ENCODE peak calls at places on chromosomes 2 and 18, in nine cellular contexts. V is kidney; A is activated T-cell treated with anti-CD3 and anti-CD28 coated beads, Interleukin-2, amount 50 U/mL, for 72 hours; R is CD8-positive, alpha-beta memory T cell; B is stimulated activated naive B cell treated with anti-CD40 and anti-IgM and Interleukin-4, amounts not matched to agents 10 μg/mL and 1 μg/mL and 100 μg/mL, for 72 hours; W is nephron progenitor cell; H is H4; J is kidney tubule cell; N is type B pancreatic cell. D is an unnamed sample.

GRCh38 chr2:223855426-223855825 is 18.0 kb upstream of the AP1S3 start:
- DNase-seq in V (no peak), A (no peak), R (no peak), B (no peak), W (no peak), H (no peak), J (no peak), N (no peak), D (no peak)

GRCh38 chr2:239252433-239253200 is 148.2 kb downstream of the HDAC4 start:
- DNase-seq in V (peak), A (no peak), R (no peak), B (no peak), W (no peak), H (no peak), J (no peak), N (no peak), D (peak)

GRCh38 chr2:24083567-24084385 is 858 bp downstream of the TP53I3 start:
- DNase-seq in V (peak), A (no peak), R (peak), B (peak), W (no peak), H (peak), J (peak), N (no peak), D (no peak)

GRCh38 chr2:84807063-84807485 is 73.8 kb downstream of the TRABD2A start:
- DNase-seq in V (no peak), A (no peak), R (no peak), B (no peak), W (no peak), H (peak), J (peak), N (no peak), D (no peak)

GRCh38 chr18:58058720-58059119 is 14.7 kb downstream of the NEDD4L start:
- DNase-seq in V (no peak), A (no peak), R (no peak), B (no peak), W (no peak), H (no peak), J (peak), N (no peak), D (no peak)

GRCh38 chr2:199830531-199830930 is 20.5 kb downstream of the FTCDNL1 start:
- DNase-seq in V (no peak), A (no peak), R (no peak), B (no peak), W (no peak), H (no peak), J (no peak), N (no peak), D (no peak)

GRCh38 chr2:172998547-172998946 is 77.1 kb upstream of the MAP3K20 start:
- DNase-seq in V (no peak), A (no peak), R (no peak), B (no peak), W (no peak), H (no peak), J (no peak), N (no peak), D (no peak)

GRCh38 chr2:10786240-10786982 is 26.2 kb downstream of the PDIA6 start:
- DNase-seq in V (no peak), A (no peak), R (no peak), B (no peak), W (no peak), H (no peak), J (no peak), N (no peak), D (no peak)

GRCh38 chr2:5227062-5227699 is 465.0 kb upstream of the SOX11 start:
- DNase-seq in V (no peak), A (no peak), R (no peak), B (no peak), W (no peak), H (peak), J (peak), N (no peak), D (no peak)

GRCh38 chr2:70896765-70897202 is 38.9 kb upstream of the ATP6V1B1 start:
- DNase-seq in V (no peak), A (no peak), R (no peak), B (no peak), W (no peak), H (no peak), J (no peak), N (peak), D (no peak)

GRCh38 chr2:54067851-54068375 is 47.5 kb upstream of the ACYP2 start:
- DNase-seq in V (no peak), A (no peak), R (no peak), B (no peak), W (no peak), H (no peak), J (no peak), N (no peak), D (no peak)

GRCh38 chr2:56127013-56127772 is 56.6 kb upstream of the CCDC85A start:
- DNase-seq in V (no peak), A (no peak), R (no peak), B (no peak), W (no peak), H (no peak), J (no peak), N (no peak), D (no peak)

GRCh38 chr2:176325732-176326131 is 56.5 kb downstream of the MTX2 start:
- DNase-seq in V (no peak), A (no peak), R (no peak), B (no peak), W (peak), H (no peak), J (peak), N (no peak), D (no peak)

GRCh38 chr2:142897807-142898206 is 20.3 kb downstream of the KYNU start:
- DNase-seq in V (no peak), A (no peak), R (no peak), B (no peak), W (no peak), H (no peak), J (peak), N (no peak), D (no peak)

GRCh38 chr2:130762031-130762909 is 6.9 kb downstream of the AMER3 start:
- DNase-seq in V (peak), A (no peak), R (no peak), B (no peak), W (no peak), H (no peak), J (no peak), N (no peak), D (no peak)

GRCh38 chr2:25491003-25491696 is 149.4 kb upstream of the DNMT3A start:
- DNase-seq in V (no peak), A (no peak), R (no peak), B (no peak), W (no peak), H (peak), J (no peak), N (no peak), D (no peak)

GRCh38 chr2:21820271-21820670 is 696.5 kb downstream of the TDRD15 start:
- DNase-seq in V (no peak), A (no peak), R (no peak), B (no peak), W (no peak), H (no peak), J (no peak), N (no peak), D (peak)

D was measured in Right ventricle myocardium inferior.